ENCODE peak calls at places on chromosome 13, in five cellular contexts. One of them, this sample, is unnamed.

GRCh38 chr13:79427265-79427664 is 21.2 kb upstream of the RBM26 start:
- DNase-seq in AG04449: no peak
- DNase-seq in dermis microvascular lymphatic vessel endothelial cell: no peak
- DNase-seq in hippocampal formation: no peak
- DNase-seq in GM12864: no peak
- DNase-seq in this sample: peak; percentile 23

GRCh38 chr13:92224052-92224821 is 825.8 kb downstream of the GPC5 start:
- DNase-seq in AG04449: no peak
- DNase-seq in dermis microvascular lymphatic vessel endothelial cell: no peak
- DNase-seq in hippocampal formation: no peak
- DNase-seq in GM12864: no peak
- DNase-seq in this sample: peak; percentile 95

GRCh38 chr13:26220575-26220974 is 1.5 kb downstream of the RNF6 start:
- DNase-seq in AG04449: no peak
- DNase-seq in dermis microvascular lymphatic vessel endothelial cell: peak; percentile 31
- DNase-seq in hippocampal formation: no peak
- DNase-seq in GM12864: peak; percentile 15
- DNase-seq in this sample: no peak

GRCh38 chr13:82356667-82357066 is 1525.6 kb downstream of the SLITRK1 start:
- DNase-seq in AG04449: no peak
- DNase-seq in dermis microvascular lymphatic vessel endothelial cell: no peak
- DNase-seq in hippocampal formation: peak; percentile 34
- DNase-seq in GM12864: no peak
- DNase-seq in this sample: peak; percentile 84

GRCh38 chr13:99220199-99220931 is 19.7 kb downstream of the UBAC2 start:
- DNase-seq in AG04449: no peak
- DNase-seq in dermis microvascular lymphatic vessel endothelial cell: no peak
- DNase-seq in hippocampal formation: no peak
- DNase-seq in GM12864: no peak
- DNase-seq in this sample: no peak

GRCh38 chr13:46403851-46404731 is 17.0 kb upstream of the RUBCNL start:
- DNase-seq in AG04449: no peak
- DNase-seq in dermis microvascular lymphatic vessel endothelial cell: no peak
- DNase-seq in hippocampal formation: no peak
- DNase-seq in GM12864: no peak
- DNase-seq in this sample: no peak

GRCh38 chr13:21735621-21736401 is 64.9 kb downstream of the FGF9 start:
- DNase-seq in AG04449: no peak
- DNase-seq in dermis microvascular lymphatic vessel endothelial cell: no peak
- DNase-seq in hippocampal formation: no peak
- DNase-seq in GM12864: no peak
- DNase-seq in this sample: no peak

GRCh38 chr13:39773833-39774232 is 118.4 kb downstream of the COG6 start:
- DNase-seq in AG04449: no peak
- DNase-seq in dermis microvascular lymphatic vessel endothelial cell: peak; percentile 55
- DNase-seq in hippocampal formation: no peak
- DNase-seq in GM12864: no peak
- DNase-seq in this sample: no peak

GRCh38 chr13:30585748-30586262 is 31.9 kb upstream of the USPL1 start:
- DNase-seq in AG04449: no peak
- DNase-seq in dermis microvascular lymphatic vessel endothelial cell: no peak
- DNase-seq in hippocampal formation: no peak
- DNase-seq in GM12864: no peak
- DNase-seq in this sample: peak; percentile 83

GRCh38 chr13:29105779-29106178 is 285.6 kb downstream of the MTUS2 start:
- DNase-seq in AG04449: no peak
- DNase-seq in dermis microvascular lymphatic vessel endothelial cell: no peak
- DNase-seq in hippocampal formation: no peak
- DNase-seq in GM12864: no peak
- DNase-seq in this sample: no peak

GRCh38 chr13:52954838-52955237 is 73.8 kb upstream of the OLFM4 start:
- DNase-seq in AG04449: no peak
- DNase-seq in dermis microvascular lymphatic vessel endothelial cell: no peak
- DNase-seq in hippocampal formation: no peak
- DNase-seq in GM12864: no peak
- DNase-seq in this sample: no peak

GRCh38 chr13:107035186-107035585 is 467.2 kb upstream of the ARGLU1 start:
- DNase-seq in AG04449: no peak
- DNase-seq in dermis microvascular lymphatic vessel endothelial cell: no peak
- DNase-seq in hippocampal formation: no peak
- DNase-seq in GM12864: no peak
- DNase-seq in this sample: no peak

GRCh38 chr13:51612867-51613266 is 28.6 kb downstream of the WDFY2 start:
- DNase-seq in AG04449: no peak
- DNase-seq in dermis microvascular lymphatic vessel endothelial cell: no peak
- DNase-seq in hippocampal formation: no peak
- DNase-seq in GM12864: no peak
- DNase-seq in this sample: no peak

GRCh38 chr13:111344471-111345191 is 24.2 kb downstream of the TEX29 start:
- DNase-seq in AG04449: peak; percentile 23
- DNase-seq in dermis microvascular lymphatic vessel endothelial cell: no peak
- DNase-seq in hippocampal formation: no peak
- DNase-seq in GM12864: no peak
- DNase-seq in this sample: peak; percentile 11

GRCh38 chr13:102152790-102153189 is 249.1 kb downstream of the FGF14 start:
- DNase-seq in AG04449: no peak
- DNase-seq in dermis microvascular lymphatic vessel endothelial cell: no peak
- DNase-seq in hippocampal formation: no peak
- DNase-seq in GM12864: no peak
- DNase-seq in this sample: no peak

GRCh38 chr13:106484084-106484754 is 51.2 kb downstream of the EFNB2 start:
- DNase-seq in AG04449: no peak
- DNase-seq in dermis microvascular lymphatic vessel endothelial cell: peak; percentile 74
- DNase-seq in hippocampal formation: no peak
- DNase-seq in GM12864: no peak
- DNase-seq in this sample: no peak

This sample was measured in OCI-M1.